ENCODE peak calls at places on chromosomes 5 and 9, in ten cellular contexts. D is CD8-positive, alpha-beta memory T cell; U is HCT116; J is heart left ventricle; H is GM23248; T is cardiac muscle cell; R is lower lobe of right lung; Y is HepG2; F is tibial nerve; N is tibial artery. I is an unnamed sample.

GRCh38 chr9:78118742-78119473 is 87.3 kb upstream of the GNAQ start:
- DNase-seq in D (no peak), U (no peak), J (no peak), H (peak; percentile 82), T (peak; percentile 63), R (no peak), Y (no peak), F (no peak), N (no peak), I (no peak)

GRCh38 chr9:21779397-21779796 is 23.0 kb upstream of the MTAP start:
- DNase-seq in D (no peak), U (no peak), J (no peak), H (peak; percentile 60), T (peak; percentile 47), R (no peak), Y (no peak), F (no peak), N (no peak), I (no peak)

GRCh38 chr5:82467006-82467561 is 188.9 kb upstream of the RPS23 start:
- DNase-seq in D (no peak), U (no peak), J (no peak), H (peak; percentile 70), T (peak; percentile 73), R (no peak), Y (no peak), F (peak; percentile 18), N (peak; percentile 46), I (no peak)

GRCh38 chr9:138009456-138010273 is 132.1 kb downstream of the CACNA1B start:
- DNase-seq in D (no peak), U (no peak), J (no peak), H (no peak), T (no peak), R (peak; percentile 36), Y (no peak), F (no peak), N (no peak), I (no peak)

GRCh38 chr5:132070460-132071337 is 2.9 kb upstream of the CSF2 start:
- DNase-seq in D (no peak), U (no peak), J (no peak), H (peak; percentile 57), T (peak; percentile 43), R (no peak), Y (no peak), F (no peak), N (no peak), I (no peak)

GRCh38 chr5:56503929-56504328 is 270.8 kb upstream of the ANKRD55 start:
- DNase-seq in D (no peak), U (no peak), J (no peak), H (no peak), T (no peak), R (no peak), Y (no peak), F (no peak), N (no peak), I (no peak)

GRCh38 chr9:133784731-133785561 is 46.8 kb upstream of the SARDH start:
- DNase-seq in D (no peak), U (no peak), J (no peak), H (no peak), T (no peak), R (no peak), Y (no peak), F (no peak), N (no peak), I (no peak)

GRCh38 chr5:121144764-121145163 is 680.7 kb downstream of the PRR16 start:
- DNase-seq in D (no peak), U (no peak), J (no peak), H (peak; percentile 26), T (peak; percentile 45), R (no peak), Y (no peak), F (no peak), N (no peak), I (no peak)

GRCh38 chr9:107248714-107249113 is 34.4 kb upstream of the RAD23B start:
- DNase-seq in D (no peak), U (no peak), J (no peak), H (no peak), T (no peak), R (no peak), Y (no peak), F (no peak), N (no peak), I (no peak)

GRCh38 chr5:139787568-139788293 is 7.9 kb upstream of the PSD2 start:
- DNase-seq in D (peak; percentile 80), U (peak; percentile 54), J (peak; percentile 86), H (peak; percentile 83), T (peak; percentile 80), R (peak; percentile 85), Y (peak; percentile 66), F (peak; percentile 92), N (peak; percentile 81), I (peak; percentile 72)

GRCh38 chr5:170267431-170268152 is 30.0 kb downstream of the LCP2 start:
- DNase-seq in D (peak; percentile 72), U (peak; percentile 37), J (peak; percentile 73), H (peak; percentile 80), T (peak; percentile 86), R (peak; percentile 78), Y (peak; percentile 28), F (peak; percentile 78), N (peak; percentile 77), I (peak; percentile 75)

DNA sequence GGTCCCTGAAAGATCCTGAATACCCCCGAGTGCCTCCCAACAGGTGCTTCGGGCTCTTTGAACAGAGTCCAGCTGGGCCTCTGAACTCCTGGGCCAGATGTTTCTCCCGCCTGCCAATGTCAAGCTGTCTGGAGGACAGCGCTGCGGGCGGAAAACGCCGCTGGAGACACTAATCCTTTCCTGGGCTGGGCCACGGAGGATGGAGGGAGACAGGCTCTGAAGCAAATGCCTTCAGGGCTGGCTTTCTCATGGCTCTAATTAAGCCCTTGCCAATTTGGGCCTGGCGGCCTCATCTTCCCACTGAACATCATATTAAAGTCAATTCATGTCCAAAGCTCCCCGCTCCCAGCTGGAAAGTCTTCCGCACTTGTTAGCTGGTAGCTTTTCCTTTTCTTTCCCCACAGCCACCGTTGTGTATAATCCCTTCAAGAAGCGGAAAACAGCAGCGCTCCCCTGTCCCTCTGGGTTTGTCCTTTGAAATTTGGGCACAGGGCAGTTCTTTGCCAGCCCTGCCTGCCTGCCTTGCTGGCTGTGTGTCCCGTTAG is 72.7 kb downstream of the NTNG2 start:
- DNase-seq in D (no peak), U (no peak), J (peak; percentile 16), H (peak; percentile 30), T (no peak), R (no peak), Y (no peak), F (no peak), N (no peak), I (no peak)
- H3K4me3 ChIP-seq in D (no peak overlapping the region), U (no peak overlapping the region), J (no peak overlapping the region), H (no peak overlapping the region), T (no peak overlapping the region), R (no peak overlapping the region), Y (no peak overlapping the region), F (no peak overlapping the region), N (no peak overlapping the region), I (no peak overlapping the region)

GRCh38 chr5:154053468-154053867 is 14.7 kb downstream of the MFAP3 start:
- DNase-seq in D (no peak), U (no peak), J (no peak), H (no peak), T (no peak), R (no peak), Y (no peak), F (no peak), N (no peak), I (no peak)

GRCh38 chr5:154059039-154059430 is 20.3 kb downstream of the MFAP3 start:
- DNase-seq in D (no peak), U (no peak), J (no peak), H (no peak), T (no peak), R (no peak), Y (no peak), F (no peak), N (no peak), I (no peak)

GRCh38 chr5:154059583-154059982 is 20.8 kb downstream of the MFAP3 start:
- DNase-seq in D (peak; percentile 11), U (no peak), J (no peak), H (no peak), T (no peak), R (no peak), Y (no peak), F (no peak), N (no peak), I (no peak)

GRCh38 chr5:154058055-154059038 is 19.6 kb downstream of the MFAP3 start:
- DNase-seq in D (no peak), U (peak; percentile 52), J (no peak), H (no peak), T (peak; percentile 57), R (no peak), Y (no peak), F (no peak), N (no peak), I (no peak)

DNA sequence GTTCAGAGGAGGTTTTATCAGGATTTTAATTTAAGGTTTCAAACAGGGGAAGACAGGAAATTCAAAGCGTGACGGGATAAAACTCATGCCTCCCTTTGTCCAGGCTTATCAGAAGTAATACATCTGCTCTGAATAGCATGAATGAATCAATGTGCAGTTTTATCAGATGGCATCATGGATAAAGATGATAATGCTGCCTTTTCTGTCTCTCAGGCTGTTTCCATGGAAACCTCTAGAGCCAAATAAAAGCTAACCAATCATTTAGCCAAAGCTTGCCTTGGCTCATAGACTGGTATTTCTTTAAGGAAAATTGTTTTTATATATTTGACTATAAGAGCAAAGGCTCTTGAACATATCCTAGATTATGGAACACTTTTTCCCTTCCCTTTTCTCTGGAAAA is 16.5 kb downstream of the MFAP3 start:
- DNase-seq in D (no peak), U (no peak), J (no peak), H (no peak), T (no peak), R (no peak), Y (no peak), F (no peak), N (no peak), I (no peak)
- H3K27ac ChIP-seq in D (no peak overlapping the region), U (no peak overlapping the region), J (no peak overlapping the region), H (no peak overlapping the region), T (no peak overlapping the region), R (no peak overlapping the region), Y (no peak overlapping the region), F (no peak overlapping the region), N (no peak overlapping the region), I (no peak overlapping the region)

GRCh38 chr5:180844858-180845257 is 16.2 kb downstream of the ZFP62 start:
- DNase-seq in D (no peak), U (no peak), J (no peak), H (no peak), T (no peak), R (no peak), Y (no peak), F (no peak), N (no peak), I (no peak)
- H3K9me3 ChIP-seq in D (peaks cover 11% of the 10 kb centered on the region), U (peaks cover 17% of the 10 kb centered on the region), J (no peaks in the 10 kb centered on the region), H (no peaks in the 10 kb centered on the region), T (peaks cover 4% of the 10 kb centered on the region), R (no peaks in the 10 kb centered on the region), Y (no peaks in the 10 kb centered on the region), F (peaks cover under 1% of the 10 kb centered on the region), N (peaks cover 18% of the 10 kb centered on the region), I (no peaks in the 10 kb centered on the region)

DNA sequence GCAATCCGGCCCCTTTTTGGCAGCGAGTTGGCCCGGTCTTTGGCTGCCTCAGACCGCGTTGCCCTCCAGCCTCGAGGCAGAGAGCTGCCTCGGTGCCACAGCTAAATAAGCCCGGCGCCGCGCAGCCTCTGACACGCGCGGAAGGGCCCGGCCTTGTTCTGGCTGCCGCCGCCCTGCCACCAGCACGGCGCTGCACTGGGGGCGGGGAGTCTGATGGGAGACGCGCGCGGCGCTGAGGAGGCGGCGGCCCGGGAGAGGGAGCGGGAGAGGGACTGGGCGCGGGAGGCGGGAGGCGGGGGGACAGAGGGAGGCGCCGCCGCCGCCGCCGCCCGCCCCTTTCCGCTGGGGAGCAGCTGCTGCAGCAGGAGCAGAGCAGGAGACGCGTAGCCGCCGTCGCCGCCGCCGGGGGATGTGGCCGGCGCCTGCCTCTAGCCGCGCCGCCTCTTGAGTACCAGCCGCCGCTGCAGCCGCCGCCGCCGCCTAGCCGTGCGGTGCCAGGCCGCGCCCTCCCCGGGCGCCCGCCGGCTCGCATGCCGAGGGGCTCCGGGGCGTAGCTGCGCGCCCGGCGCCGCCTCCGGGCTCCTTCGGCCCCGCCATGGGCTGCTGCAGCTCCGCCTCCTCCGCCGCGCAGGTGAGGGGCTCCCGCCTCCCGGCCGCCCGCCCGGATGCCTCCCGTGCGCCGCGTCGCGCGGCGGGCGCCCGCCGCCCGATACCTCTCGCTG is at the start of gene SLC44A1:
- DNase-seq in D (peak; percentile 85), U (peak; percentile 83), J (peak; percentile 99), H (peak; percentile 99), T (peak; percentile 99), R (peak; percentile 98), Y (peak; percentile 86), F (peak; percentile 89), N (peak; percentile 98), I (peak; percentile 87)
- H3K4me3 ChIP-seq in D (peak within 1 kb of the TSS; percentile 70), U (peak within 1 kb of the TSS; percentile 94), J (peak within 1 kb of the TSS; percentile 75), H (peak within 1 kb of the TSS; percentile 96), T (peak within 1 kb of the TSS; percentile 83), R (peak within 1 kb of the TSS; percentile 85), Y (peak within 1 kb of the TSS; percentile 93), F (peak within 1 kb of the TSS; percentile 62), N (peak within 1 kb of the TSS; percentile 90), I (peak within 1 kb of the TSS; percentile 76)